ENCODE peak calls at places on chromosomes 1 and 21, in ten cellular contexts. N is heart right ventricle; X is stimulated activated CD8-positive, alpha-beta memory T cell treated with anti-CD3 and anti-CD28 coated beads, Interleukin-4, amount 100 ng/mL, for 24 hours; M is iris pigment epithelial cell; H is nucleus accumbens; E is MV-4-11; S is activated T-helper 9 cell treated with anti-CD3 and anti-CD28 coated beads, Interleukin-2, amount 50 U/mL, for 16 hours; G is pulmonary artery endothelial cell; F is epithelial cell of esophagus; T is Right ventricle myocardium superior. C is an unnamed sample.

GRCh38 chr1:178706467-178706866 is 18.6 kb upstream of the RALGPS2 start:
- DNase-seq in N (no peak), X (no peak), M (peak), H (no peak), E (peak), S (no peak), G (no peak), F (peak), T (peak), C (peak)

GRCh38 chr21:29299906-29300546 is 1.3 kb downstream of the BACH1 start:
- DNase-seq in N (peak), X (no peak), M (peak), H (no peak), E (peak), S (peak), G (no peak), F (peak), T (peak), C (peak)

GRCh38 chr1:207951652-207952051 is 40.7 kb upstream of the CD34 start:
- DNase-seq in N (no peak), X (no peak), M (no peak), H (no peak), E (no peak), S (no peak), G (no peak), F (peak), T (no peak), C (no peak)

GRCh38 chr1:183374825-183375224 is 43.4 kb downstream of the NMNAT2 start:
- DNase-seq in N (no peak), X (no peak), M (no peak), H (no peak), E (no peak), S (no peak), G (no peak), F (peak), T (no peak), C (no peak)

GRCh38 chr1:245168921-245169320 is 14.1 kb downstream of the KIF26B start:
- DNase-seq in N (no peak), X (no peak), M (no peak), H (no peak), E (no peak), S (no peak), G (no peak), F (no peak), T (no peak), C (no peak)

GRCh38 chr21:45319461-45320211 is 31.9 kb upstream of the POFUT2 start:
- DNase-seq in N (peak), X (no peak), M (peak), H (no peak), E (peak), S (no peak), G (peak), F (no peak), T (peak), C (peak)

GRCh38 chr1:87052400-87052799 is 138.0 kb downstream of the HS2ST1 start:
- DNase-seq in N (no peak), X (no peak), M (no peak), H (no peak), E (no peak), S (no peak), G (no peak), F (no peak), T (no peak), C (no peak)

GRCh38 chr1:213988639-213989070 is 882 bp downstream of the PROX1 start:
- DNase-seq in N (no peak), X (no peak), M (no peak), H (no peak), E (no peak), S (no peak), G (no peak), F (no peak), T (no peak), C (no peak)

GRCh38 chr1:171310661-171311087 is 3.3 kb upstream of the FMO4 start:
- DNase-seq in N (no peak), X (no peak), M (no peak), H (no peak), E (peak), S (no peak), G (no peak), F (peak), T (no peak), C (no peak)

GRCh38 chr1:207868252-207868768 is 42.6 kb downstream of the CD34 start:
- DNase-seq in N (peak), X (no peak), M (peak), H (peak), E (no peak), S (no peak), G (no peak), F (no peak), T (no peak), C (peak)

GRCh38 chr1:174352117-174352516 is 95.6 kb upstream of the GPR52 start:
- DNase-seq in N (no peak), X (no peak), M (peak), H (no peak), E (no peak), S (no peak), G (no peak), F (peak), T (no peak), C (no peak)

GRCh38 chr21:27571706-27572105 is 604.8 kb upstream of the ADAMTS5 start:
- DNase-seq in N (no peak), X (no peak), M (peak), H (no peak), E (no peak), S (no peak), G (no peak), F (peak), T (no peak), C (peak)

GRCh38 chr1:89779541-89779940 is 41.3 kb upstream of the LRRC8D start:
- DNase-seq in N (no peak), X (no peak), M (no peak), H (no peak), E (no peak), S (no peak), G (no peak), F (no peak), T (no peak), C (no peak)

GRCh38 chr1:200258447-200259375 is 151.1 kb downstream of the ZNF281 start:
- DNase-seq in N (no peak), X (no peak), M (peak), H (no peak), E (peak), S (no peak), G (no peak), F (peak), T (no peak), C (peak)

GRCh38 chr1:29833596-29833995 is 597.3 kb downstream of the PTPRU start:
- DNase-seq in N (no peak), X (no peak), M (no peak), H (no peak), E (no peak), S (no peak), G (no peak), F (no peak), T (no peak), C (no peak)

GRCh38 chr21:45404726-45405270 is at the start of gene COL18A1:
- DNase-seq in N (peak), X (no peak), M (no peak), H (no peak), E (no peak), S (peak), G (no peak), F (peak), T (peak), C (peak)

GRCh38 chr1:43766818-43767525 is 59.6 kb downstream of the ST3GAL3 start:
- DNase-seq in N (no peak), X (no peak), M (no peak), H (no peak), E (peak), S (no peak), G (no peak), F (peak), T (no peak), C (no peak)

GRCh38 chr1:205978676-205979075 is 24.5 kb downstream of the RAB7B start:
- DNase-seq in N (no peak), X (no peak), M (no peak), H (no peak), E (no peak), S (no peak), G (no peak), F (no peak), T (no peak), C (no peak)

GRCh38 chr1:183956559-183957188 is 80.9 kb downstream of the COLGALT2 start:
- DNase-seq in N (no peak), X (peak), M (peak), H (no peak), E (peak), S (peak), G (peak), F (peak), T (no peak), C (peak)

GRCh38 chr1:76374111-76374510 is 299.6 kb downstream of the ST6GALNAC3 start:
- DNase-seq in N (no peak), X (no peak), M (no peak), H (no peak), E (no peak), S (no peak), G (no peak), F (no peak), T (no peak), C (no peak)